ENCODE peak calls at places on chromosome 22, in eight cellular contexts. V is fibroblast of lung, P is tibial nerve, R is mammary epithelial cell, L is ovary, K is neural progenitor cell, H is upper lobe of right lung, Z is PC-9. E is an unnamed sample.

GRCh38 chr22:49106136-49106930 is 721.3 kb downstream of the BRD1 start:
- DNase-seq in Z (no peak), K (peak; percentile 20), V (no peak), L (no peak), R (no peak), P (no peak), H (peak; percentile 57), E (no peak)

GRCh38 chr22:21055880-21056319 is 10.2 kb downstream of the LRRC74B start:
- DNase-seq in Z (no peak), R (no peak), P (no peak), V (no peak), H (no peak), K (no peak), L (no peak), E (no peak)

GRCh38 chr22:20176421-20177060 is 25.7 kb upstream of the CCDC188 start:
- DNase-seq in V (no peak), H (no peak), R (no peak), L (no peak), P (no peak), K (no peak), Z (no peak), E (no peak)

GRCh38 chr22:17087176-17088131 is 2.7 kb downstream of the IL17RA start:
- DNase-seq in H (peak; percentile 30), P (no peak), R (no peak), V (peak; percentile 77), L (no peak), K (no peak), Z (no peak), E (no peak)

GRCh38 chr22:40342521-40342920 is 3.8 kb upstream of the ADSL start:
- DNase-seq in P (no peak), K (no peak), R (no peak), Z (no peak), L (no peak), V (no peak), H (no peak), E (no peak)

GRCh38 chr22:21791635-21792625 is 56.3 kb upstream of the YPEL1 start:
- DNase-seq in V (peak; percentile 71), R (peak; percentile 53), L (no peak), K (no peak), Z (no peak), P (no peak), H (no peak), E (no peak)

GRCh38 chr22:33354928-33355327 is 296.7 kb upstream of the SYN3 start:
- DNase-seq in L (no peak), H (no peak), K (no peak), V (peak; percentile 50), R (no peak), Z (no peak), P (no peak), E (no peak)

GRCh38 chr22:50525991-50526848 is 822 bp upstream of the SCO2 start:
- DNase-seq in L (peak; percentile 85), Z (peak; percentile 76), H (peak; percentile 95), V (peak; percentile 69), K (peak; percentile 87), R (peak; percentile 74), P (no peak), E (peak; percentile 93)

GRCh38 chr22:41943661-41944209 is 3.2 kb downstream of the CENPM start:
- DNase-seq in R (no peak), L (no peak), Z (no peak), H (no peak), V (peak; percentile 32), K (no peak), P (no peak), E (no peak)

GRCh38 chr22:40716116-40716515 is 36.8 kb downstream of the MCHR1 start:
- DNase-seq in V (no peak), L (no peak), H (no peak), Z (no peak), R (no peak), K (no peak), P (no peak), E (no peak)

GRCh38 chr22:17949926-17950473 is 74.4 kb downstream of the MICAL3 start:
- DNase-seq in L (no peak), V (no peak), H (no peak), Z (no peak), K (no peak), R (no peak), P (no peak), E (no peak)

GRCh38 chr22:48436201-48436931 is 1391.3 kb downstream of the BRD1 start:
- DNase-seq in H (no peak), V (no peak), R (no peak), P (no peak), K (no peak), L (no peak), Z (no peak), E (no peak)

GRCh38 chr22:42338502-42338901 is 68.0 kb upstream of the TCF20 start:
- DNase-seq in P (no peak), V (no peak), Z (no peak), L (no peak), H (no peak), R (no peak), K (no peak), E (no peak)

GRCh38 chr22:44363980-44364749 is 51.4 kb upstream of the SHISAL1 start:
- DNase-seq in P (no peak), H (peak; percentile 51), K (no peak), Z (no peak), R (no peak), V (no peak), L (no peak), E (no peak)

GRCh38 chr22:32354360-32355351 is 3.0 kb upstream of the RFPL3 start:
- DNase-seq in H (no peak), K (no peak), R (peak; percentile 21), Z (no peak), L (no peak), V (peak; percentile 31), P (no peak), E (no peak)

GRCh38 chr22:39476664-39477063 is 19.9 kb downstream of the MGAT3 start:
- DNase-seq in H (no peak), V (no peak), Z (no peak), K (no peak), L (no peak), P (no peak), R (no peak), E (no peak)

GRCh38 chr22:49295465-49295743 is 532.3 kb downstream of the BRD1 start:
- DNase-seq in Z (no peak), L (no peak), V (no peak), P (no peak), K (no peak), H (no peak), R (no peak), E (no peak)

GRCh38 chr22:23221351-23221804 is 41.1 kb downstream of the BCR start:
- DNase-seq in H (no peak), V (no peak), K (no peak), Z (no peak), P (no peak), L (no peak), R (no peak), E (no peak)
- H3K4me1 ChIP-seq in H (peaks cover 94% of the 10 kb centered on the region), V (peaks cover 29% of the 10 kb centered on the region), K (peaks cover 45% of the 10 kb centered on the region), Z (peaks cover 67% of the 10 kb centered on the region), P (peaks cover 93% of the 10 kb centered on the region), L (peaks cover 20% of the 10 kb centered on the region), R (peaks cover 56% of the 10 kb centered on the region), E (no peaks in the 10 kb centered on the region)

GRCh38 chr22:27991586-27992293 is 72.7 kb upstream of the PITPNB start:
- DNase-seq in Z (no peak), V (no peak), K (no peak), H (no peak), P (no peak), R (no peak), L (peak; percentile 4), E (peak; percentile 3)
- H3K4me3 ChIP-seq in Z (no peak overlapping the region), V (no peak overlapping the region), K (no peak overlapping the region), H (no peak overlapping the region), P (no peak overlapping the region), R (no peak overlapping the region), L (no peak overlapping the region), E (no peak overlapping the region)

GRCh38 chr22:46025225-46025972 is 48.4 kb upstream of the WNT7B start:
- DNase-seq in R (no peak), P (no peak), K (no peak), L (no peak), Z (no peak), H (peak; percentile 27), V (no peak), E (no peak)

GRCh38 chr22:46027219-46028068 is 50.5 kb upstream of the WNT7B start:
- DNase-seq in R (no peak), H (peak; percentile 87), Z (peak; percentile 38), P (peak; percentile 40), K (peak; percentile 44), L (peak; percentile 84), V (no peak), E (no peak)

GRCh38 chr22:46025973-46026906 is 49.3 kb upstream of the WNT7B start:
- DNase-seq in Z (no peak), P (peak; percentile 7), H (peak; percentile 32), L (peak; percentile 31), V (no peak), K (no peak), R (no peak), E (no peak)

GRCh38 chr22:46028069-46028991 is 51.4 kb upstream of the WNT7B start:
- DNase-seq in P (peak; percentile 12), L (peak; percentile 33), H (peak; percentile 37), R (no peak), Z (no peak), K (no peak), V (no peak), E (no peak)

DNA sequence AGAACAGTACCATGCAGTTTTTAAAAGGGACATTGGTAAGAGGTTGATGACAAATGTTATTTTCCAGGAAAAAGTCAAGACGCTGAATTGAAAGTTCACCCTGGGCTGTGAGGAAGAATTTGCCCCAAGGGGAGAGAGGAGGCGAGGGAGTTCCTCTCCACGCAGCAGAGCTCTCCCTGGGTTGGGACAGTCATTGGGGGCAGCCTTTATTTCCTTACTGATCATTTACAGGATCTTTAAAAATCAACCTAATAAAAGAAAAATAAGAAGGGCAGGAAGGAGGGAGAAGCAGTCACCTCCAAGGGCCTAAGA is 49.9 kb upstream of the WNT7B start:
- DNase-seq in K (no peak), V (no peak), Z (no peak), H (no peak), L (no peak), R (no peak), P (no peak), E (no peak)
- H3K4me1 ChIP-seq in K (peaks cover 5% of the 10 kb centered on the region), V (peaks cover 2% of the 10 kb centered on the region), Z (peaks cover 7% of the 10 kb centered on the region), H (peaks cover 9% of the 10 kb centered on the region), L (peaks cover 6% of the 10 kb centered on the region), R (peaks cover 13% of the 10 kb centered on the region), P (peaks cover 19% of the 10 kb centered on the region), E (no peaks in the 10 kb centered on the region)

GRCh38 chr22:46077669-46078099 is 72.6 kb upstream of the PPARA start:
- DNase-seq in L (no peak), V (peak; percentile 66), R (peak; percentile 29), Z (no peak), K (no peak), H (no peak), P (peak; percentile 10), E (no peak)

GRCh38 chr22:46075764-46076531 is 74.4 kb upstream of the PPARA start:
- DNase-seq in H (peak; percentile 58), Z (no peak), R (peak; percentile 40), L (no peak), P (peak; percentile 13), V (no peak), K (no peak), E (no peak)

GRCh38 chr22:46078241-46079092 is 71.9 kb upstream of the PPARA start:
- DNase-seq in V (peak; percentile 84), H (peak; percentile 80), P (peak; percentile 50), K (no peak), Z (no peak), L (no peak), R (peak; percentile 91), E (no peak)

GRCh38 chr22:46074771-46075551 is 75.4 kb upstream of the PPARA start:
- DNase-seq in H (peak; percentile 69), V (no peak), P (peak; percentile 7), L (no peak), Z (no peak), R (peak; percentile 42), K (no peak), E (peak; percentile 35)

GRCh38 chr22:46076651-46077339 is 73.5 kb upstream of the PPARA start:
- DNase-seq in H (peak; percentile 72), K (no peak), R (peak; percentile 77), L (no peak), P (peak; percentile 26), V (peak; percentile 86), Z (peak; percentile 56), E (peak; percentile 67)
- H3K4me3 ChIP-seq in H (peak overlapping the region; percentile 89), K (no peak overlapping the region), R (peak overlapping the region; percentile 99), L (peak overlapping the region; percentile 78), P (peak overlapping the region; percentile 95), V (peak overlapping the region; percentile 98), Z (peak overlapping the region; percentile 21), E (peak overlapping the region; percentile 84)

E was measured in HAP-1.